ENCODE peak calls at places on chromosomes 5 and 9, in nine cellular contexts. One of them, this sample, is unnamed.

GRCh38 chr5:133387621-133388020 is 224.7 kb downstream of the FSTL4 start:
- DNase-seq in MCF 10A: no peak
- DNase-seq in Right ventricle myocardium inferior: no peak
- DNase-seq in adipocyte: no peak
- DNase-seq in left kidney: no peak
- DNase-seq in anterior cingulate cortex: no peak
- DNase-seq in iris pigment epithelial cell: no peak
- DNase-seq in Calu3: no peak
- DNase-seq in Daoy: no peak
- DNase-seq in this sample: no peak

GRCh38 chr5:27011274-27011673 is 27.1 kb downstream of the CDH9 start:
- DNase-seq in MCF 10A: no peak
- DNase-seq in Right ventricle myocardium inferior: no peak
- DNase-seq in adipocyte: no peak
- DNase-seq in left kidney: no peak
- DNase-seq in anterior cingulate cortex: no peak
- DNase-seq in iris pigment epithelial cell: no peak
- DNase-seq in Calu3: no peak
- DNase-seq in Daoy: no peak
- DNase-seq in this sample: no peak

GRCh38 chr5:8641796-8642505 is 773.0 kb downstream of the MTRR start:
- DNase-seq in MCF 10A: no peak
- DNase-seq in Right ventricle myocardium inferior: no peak
- DNase-seq in adipocyte: no peak
- DNase-seq in left kidney: no peak
- DNase-seq in anterior cingulate cortex: no peak
- DNase-seq in iris pigment epithelial cell: no peak
- DNase-seq in Calu3: no peak
- DNase-seq in Daoy: no peak
- DNase-seq in this sample: no peak

GRCh38 chr5:167970002-167970401 is 321.4 kb upstream of the WWC1 start:
- DNase-seq in MCF 10A: peak
- DNase-seq in Right ventricle myocardium inferior: no peak
- DNase-seq in adipocyte: peak
- DNase-seq in left kidney: no peak
- DNase-seq in anterior cingulate cortex: no peak
- DNase-seq in iris pigment epithelial cell: peak
- DNase-seq in Calu3: no peak
- DNase-seq in Daoy: peak
- DNase-seq in this sample: no peak

GRCh38 chr9:94812343-94812742 is 85.8 kb downstream of the AOPEP start:
- DNase-seq in MCF 10A: peak
- DNase-seq in Right ventricle myocardium inferior: no peak
- DNase-seq in adipocyte: peak
- DNase-seq in left kidney: no peak
- DNase-seq in anterior cingulate cortex: no peak
- DNase-seq in iris pigment epithelial cell: peak
- DNase-seq in Calu3: peak
- DNase-seq in Daoy: peak
- DNase-seq in this sample: peak

GRCh38 chr5:25255128-25255527 is 610.4 kb upstream of the CDH10 start:
- DNase-seq in MCF 10A: no peak
- DNase-seq in Right ventricle myocardium inferior: no peak
- DNase-seq in adipocyte: no peak
- DNase-seq in left kidney: no peak
- DNase-seq in anterior cingulate cortex: no peak
- DNase-seq in iris pigment epithelial cell: no peak
- DNase-seq in Calu3: no peak
- DNase-seq in Daoy: no peak
- DNase-seq in this sample: no peak

GRCh38 chr9:109602987-109603386 is 104.9 kb upstream of the PTPN3 start:
- DNase-seq in MCF 10A: peak
- DNase-seq in Right ventricle myocardium inferior: no peak
- DNase-seq in adipocyte: no peak
- DNase-seq in left kidney: no peak
- DNase-seq in anterior cingulate cortex: no peak
- DNase-seq in iris pigment epithelial cell: no peak
- DNase-seq in Calu3: no peak
- DNase-seq in Daoy: no peak
- DNase-seq in this sample: peak

GRCh38 chr9:136886610-136887597 is 588 bp downstream of the TRAF2 start:
- DNase-seq in MCF 10A: no peak
- DNase-seq in Right ventricle myocardium inferior: no peak
- DNase-seq in adipocyte: peak
- DNase-seq in left kidney: peak
- DNase-seq in anterior cingulate cortex: no peak
- DNase-seq in iris pigment epithelial cell: peak
- DNase-seq in Calu3: peak
- DNase-seq in Daoy: peak
- DNase-seq in this sample: peak

GRCh38 chr9:7111413-7111812 is 353.6 kb downstream of the KDM4C start:
- DNase-seq in MCF 10A: no peak
- DNase-seq in Right ventricle myocardium inferior: no peak
- DNase-seq in adipocyte: no peak
- DNase-seq in left kidney: no peak
- DNase-seq in anterior cingulate cortex: no peak
- DNase-seq in iris pigment epithelial cell: no peak
- DNase-seq in Calu3: no peak
- DNase-seq in Daoy: no peak
- DNase-seq in this sample: no peak

GRCh38 chr5:127425037-127425436 is 92.4 kb upstream of the PRRC1 start:
- DNase-seq in MCF 10A: no peak
- DNase-seq in Right ventricle myocardium inferior: no peak
- DNase-seq in adipocyte: no peak
- DNase-seq in left kidney: peak
- DNase-seq in anterior cingulate cortex: no peak
- DNase-seq in iris pigment epithelial cell: peak
- DNase-seq in Calu3: no peak
- DNase-seq in Daoy: no peak
- DNase-seq in this sample: no peak